ENCODE peak calls at places on chromosomes 1 and 21, in six cellular contexts. L is HCT116, Y is WTC11, H is A549, S is H1, F is SK-N-SH. I is an unnamed sample.
A peak's percentile ranks its signal among the peaks of the same experiment; 100 is the strongest.

GRCh38 chr1:26729633-26730032 is 33.8 kb downstream of the ARID1A start:
- DNase-seq in L (no peak), Y (no peak), H (no peak), S (no peak), F (no peak), I (no peak)

GRCh38 chr1:19035356-19036048 is 79.0 kb upstream of the IFFO2 start:
- DNase-seq in L (no peak), Y (peak; percentile 5), H (no peak), S (no peak), F (peak; percentile 33), I (no peak)

GRCh38 chr1:56576880-56577858 is 2.2 kb downstream of the PLPP3 start:
- DNase-seq in L (peak; percentile 21), Y (no peak), H (peak; percentile 26), S (no peak), F (peak; percentile 54), I (peak; percentile 20)

GRCh38 chr1:203305809-203306088 is 430 bp downstream of the BTG2 start:
- DNase-seq in L (no peak), Y (no peak), H (no peak), S (no peak), F (peak; percentile 69), I (no peak)

GRCh38 chr21:43930848-43931384 is 65.9 kb downstream of the AGPAT3 start:
- DNase-seq in L (no peak), Y (no peak), H (no peak), S (no peak), F (no peak), I (no peak)

GRCh38 chr1:46451948-46452930 is 37.4 kb upstream of the DMBX1 start:
- DNase-seq in L (no peak), Y (no peak), H (no peak), S (no peak), F (no peak), I (no peak)

GRCh38 chr21:46081862-46082637 is 15.9 kb upstream of the COL6A2 start:
- DNase-seq in L (no peak), Y (no peak), H (no peak), S (no peak), F (no peak), I (no peak)

GRCh38 chr1:241532173-241532553 is at the start of gene KMO:
- DNase-seq in L (no peak), Y (no peak), H (no peak), S (no peak), F (no peak), I (peak; percentile 49)

DNA sequence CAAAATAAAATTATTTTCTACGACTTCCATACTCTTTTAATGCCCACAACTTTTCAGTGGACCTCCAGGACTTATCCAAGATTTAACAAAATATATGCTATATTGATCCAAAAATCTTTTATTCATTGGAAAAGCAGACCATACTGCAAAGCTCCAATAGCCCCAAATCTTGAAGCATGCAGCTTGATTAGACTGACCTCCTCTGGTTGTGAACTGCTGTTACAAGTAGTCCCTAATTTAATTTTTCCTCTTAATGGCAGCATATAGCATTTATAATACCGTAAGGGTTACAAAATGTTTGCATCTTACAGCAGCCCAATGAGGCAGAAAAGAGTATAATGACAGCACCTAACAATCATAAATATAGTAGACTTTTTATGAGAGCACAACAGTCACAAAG is 49.8 kb downstream of the TPR start:
- DNase-seq in L (peak; percentile 2), Y (no peak), H (peak; percentile 36), S (no peak), F (no peak), I (peak; percentile 20)
- TF ChIP-seq MAX in L (no peak), Y (no peak), H (no peak), S (no peak), F (no peak), I (no peak)

DNA sequence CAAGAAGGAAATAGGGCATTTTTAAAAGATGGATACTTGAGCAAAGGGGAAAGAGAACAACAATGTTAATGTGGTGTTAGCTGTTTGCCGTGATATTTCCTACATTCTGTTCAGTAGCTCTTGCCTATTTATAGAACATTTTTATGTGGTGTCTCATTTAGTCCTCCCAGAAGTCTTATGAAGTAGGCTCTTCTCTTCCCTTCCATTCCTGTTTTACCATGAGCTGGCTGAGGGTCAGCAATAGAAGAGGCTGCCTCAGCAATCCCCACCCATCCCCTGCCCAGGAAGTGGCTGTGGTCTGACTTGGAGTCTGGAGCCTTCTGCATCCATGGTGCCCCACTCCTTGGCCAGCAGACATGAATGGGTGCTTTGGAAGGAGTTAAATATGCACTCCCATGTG is 60.1 kb downstream of the KIAA0040 start:
- DNase-seq in L (no peak), Y (no peak), H (no peak), S (no peak), F (no peak), I (no peak)
- TF ChIP-seq MAX in L (no peak), Y (no peak), H (no peak), S (no peak), F (no peak), I (no peak)

DNA sequence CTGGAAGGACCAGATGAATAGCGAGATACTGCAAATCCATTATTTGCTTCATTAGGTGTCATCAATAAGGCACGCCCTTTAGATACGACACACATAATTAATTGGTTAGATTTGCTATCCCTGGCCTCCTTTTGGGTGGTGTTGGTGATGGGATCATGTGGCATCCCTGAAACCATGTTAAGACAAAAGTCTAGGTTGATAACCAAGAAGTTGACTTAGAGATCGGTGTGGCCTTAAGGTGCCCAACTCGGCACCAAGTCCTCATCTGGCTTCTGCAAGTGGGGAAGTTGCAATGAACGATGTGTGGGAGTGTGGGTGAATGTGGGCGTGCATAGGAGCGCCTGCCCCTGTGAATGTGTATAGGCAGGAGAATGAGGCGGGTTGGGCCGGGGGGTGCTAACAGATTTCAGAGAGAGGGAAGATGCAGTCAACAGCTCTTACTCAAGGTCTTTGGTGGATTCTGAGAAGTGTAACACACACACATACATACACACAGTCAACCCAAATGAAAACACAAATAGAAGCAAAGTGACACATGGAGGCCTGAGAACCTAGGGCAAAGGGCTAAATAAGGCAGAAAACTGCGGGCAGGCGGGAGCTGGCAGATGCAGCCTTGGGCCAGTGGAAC is 415.7 kb upstream of the ESRRG start:
- DNase-seq in L (no peak), Y (peak; percentile 15), H (no peak), S (peak; percentile 47), F (no peak), I (peak; percentile 2)
- TF ChIP-seq MAX in L (no peak), Y (no peak), H (no peak), S (no peak), F (no peak), I (no peak)

GRCh38 chr1:98385691-98386090 is 275.8 kb upstream of the SNX7 start:
- DNase-seq in L (no peak), Y (no peak), H (no peak), S (no peak), F (no peak), I (no peak)

GRCh38 chr1:98386675-98387440 is 274.7 kb upstream of the SNX7 start:
- DNase-seq in L (no peak), Y (no peak), H (no peak), S (no peak), F (no peak), I (no peak)

GRCh38 chr1:98389809-98390208 is 271.7 kb upstream of the SNX7 start:
- DNase-seq in L (no peak), Y (no peak), H (no peak), S (no peak), F (no peak), I (no peak)

GRCh38 chr1:98387701-98388100 is 273.8 kb upstream of the SNX7 start:
- DNase-seq in L (no peak), Y (no peak), H (no peak), S (no peak), F (no peak), I (no peak)

DNA sequence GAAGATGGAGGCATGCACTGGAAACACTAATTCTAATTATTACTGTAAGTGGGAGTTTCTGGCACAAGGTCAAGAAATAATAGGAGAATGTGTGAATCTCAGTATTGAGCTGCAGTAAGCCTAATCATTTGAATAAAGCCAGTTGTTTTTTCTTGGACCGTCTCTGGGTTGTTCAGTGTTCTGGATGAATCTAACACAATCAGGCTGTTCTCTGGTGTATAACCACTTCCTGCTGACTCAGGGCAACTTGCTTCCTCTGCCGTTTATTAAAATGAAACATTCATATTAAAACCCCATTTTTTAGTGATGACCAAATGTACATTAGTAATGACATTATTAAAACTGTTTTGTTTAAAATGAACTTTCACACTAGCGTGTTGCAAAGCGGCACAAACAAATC is 273.1 kb upstream of the SNX7 start:
- DNase-seq in L (no peak), Y (no peak), H (no peak), S (no peak), F (no peak), I (peak; percentile 51)
- TF ChIP-seq MAX in L (no peak), Y (no peak), H (no peak), S (no peak), F (peak; percentile 18), I (no peak)

DNA sequence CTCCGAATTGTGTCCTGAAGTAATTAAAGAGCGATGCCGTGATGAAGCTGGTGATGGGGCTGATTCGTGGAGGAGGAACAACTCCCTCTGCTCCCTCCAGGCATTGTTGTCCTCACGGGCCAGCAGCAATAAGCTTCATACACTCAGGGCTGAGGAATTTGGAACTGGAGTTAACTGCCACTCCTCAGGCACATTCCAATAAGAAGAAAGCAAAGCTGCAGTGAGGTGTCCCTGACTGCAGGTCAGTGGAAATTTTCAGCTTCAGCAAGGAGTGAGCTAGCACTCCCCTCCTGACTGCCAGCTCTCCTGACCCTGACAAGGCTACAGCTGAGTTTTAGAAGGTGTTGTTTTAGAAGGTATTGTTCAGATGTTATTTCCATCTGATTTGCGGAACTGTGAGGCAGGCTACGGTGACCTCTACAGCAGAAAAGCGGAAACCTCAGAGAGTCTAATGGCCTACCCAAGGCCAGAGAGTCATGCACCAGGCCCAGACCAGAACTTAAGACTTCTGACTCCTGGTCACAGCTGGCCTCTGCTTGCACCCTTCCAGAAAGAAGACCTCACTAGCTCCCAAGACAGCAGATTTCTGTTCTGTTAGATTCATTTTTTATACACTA is 148.8 kb downstream of the TGFBR3 start:
- DNase-seq in L (peak; percentile 81), Y (no peak), H (peak; percentile 86), S (no peak), F (no peak), I (no peak)
- TF ChIP-seq MAX in L (no peak), Y (no peak), H (peak; percentile 39), S (no peak), F (no peak), I (no peak)

GRCh38 chr1:115064461-115064860 is 24.8 kb downstream of the TSPAN2 start:
- DNase-seq in L (no peak), Y (no peak), H (no peak), S (no peak), F (peak; percentile 50), I (no peak)

GRCh38 chr1:115062542-115063004 is 26.7 kb downstream of the TSPAN2 start:
- DNase-seq in L (no peak), Y (no peak), H (no peak), S (no peak), F (no peak), I (peak; percentile 93)

GRCh38 chr1:115063238-115063901 is 25.9 kb downstream of the TSPAN2 start:
- DNase-seq in L (no peak), Y (no peak), H (no peak), S (no peak), F (no peak), I (peak; percentile 13)

GRCh38 chr1:115067460-115067859 is 21.8 kb downstream of the TSPAN2 start:
- DNase-seq in L (no peak), Y (no peak), H (no peak), S (no peak), F (no peak), I (no peak)

GRCh38 chr1:115065021-115065420 is 24.3 kb downstream of the TSPAN2 start:
- DNase-seq in L (no peak), Y (no peak), H (no peak), S (no peak), F (no peak), I (no peak)
- TF ChIP-seq MAX in L (no peak), Y (no peak), H (no peak), S (no peak), F (no peak), I (no peak)

GRCh38 chr1:194503209-194503608 is 1316.8 kb upstream of the B3GALT2 start:
- DNase-seq in L (no peak), Y (no peak), H (no peak), S (no peak), F (no peak), I (no peak)
- TF ChIP-seq MAX in L (no peak), Y (no peak), H (no peak), S (no peak), F (no peak), I (no peak)